ENCODE peak calls at places on chromosomes 3 and 15, in eight cellular contexts. G is hippocampal formation; X is substantia nigra; N is BJ; Z is HuH-7; U is suprapubic skin; Q is stimulated activated CD4-positive, alpha-beta T cell treated with anti-CD3 and anti-CD28 coated beads, Interleukin-12 subunit alpha, Interleukin-12 subunit beta, amount 100 ng/mL, for 4 hours; Y is GM13977. K is an unnamed sample.

GRCh38 chr3:64046527-64046926 is 23.2 kb upstream of the PSMD6 start:
- DNase-seq in G (no peak), X (no peak), N (no peak), Z (no peak), U (no peak), Q (no peak), Y (no peak), K (no peak)

GRCh38 chr15:99015677-99016568 is 8.3 kb upstream of the PGPEP1L start:
- DNase-seq in G (no peak), X (no peak), N (no peak), Z (peak), U (no peak), Q (no peak), Y (no peak), K (no peak)

GRCh38 chr15:30882861-30883433 is 20.8 kb upstream of the FAN1 start:
- DNase-seq in G (no peak), X (no peak), N (no peak), Z (no peak), U (no peak), Q (no peak), Y (no peak), K (no peak)

GRCh38 chr3:137121704-137122314 is 164.0 kb downstream of the IL20RB start:
- DNase-seq in G (peak), X (no peak), N (no peak), Z (peak), U (no peak), Q (peak), Y (peak), K (no peak)

GRCh38 chr3:108914774-108915641 is 38.7 kb downstream of the GUCA1C start:
- DNase-seq in G (peak), X (peak), N (no peak), Z (peak), U (no peak), Q (peak), Y (peak), K (peak)

GRCh38 chr3:128701342-128702212 is 24.4 kb upstream of the RAB7A start:
- DNase-seq in G (no peak), X (no peak), N (no peak), Z (no peak), U (no peak), Q (no peak), Y (no peak), K (no peak)

GRCh38 chr3:194103475-194103874 is 32.5 kb upstream of the HES1 start:
- DNase-seq in G (no peak), X (no peak), N (no peak), Z (no peak), U (no peak), Q (no peak), Y (peak), K (no peak)

GRCh38 chr3:63585927-63586326 is 66.5 kb upstream of the SNTN start:
- DNase-seq in G (peak), X (no peak), N (no peak), Z (no peak), U (no peak), Q (no peak), Y (no peak), K (no peak)

GRCh38 chr3:142999881-143000280 is 1.5 kb upstream of the U2SURP start:
- DNase-seq in G (no peak), X (no peak), N (no peak), Z (no peak), U (no peak), Q (no peak), Y (no peak), K (no peak)

GRCh38 chr3:76554717-76555116 is 485.2 kb upstream of the ROBO2 start:
- DNase-seq in G (no peak), X (no peak), N (no peak), Z (no peak), U (no peak), Q (no peak), Y (no peak), K (no peak)

GRCh38 chr3:65338571-65338970 is 650.8 kb upstream of the ADAMTS9 start:
- DNase-seq in G (no peak), X (no peak), N (no peak), Z (no peak), U (no peak), Q (no peak), Y (no peak), K (no peak)

GRCh38 chr3:197022405-197023231 is 7.0 kb downstream of the MELTF start:
- DNase-seq in G (no peak), X (no peak), N (no peak), Z (peak), U (peak), Q (no peak), Y (peak), K (no peak)

GRCh38 chr3:149663966-149664365 is 6.1 kb upstream of the WWTR1 start:
- DNase-seq in G (no peak), X (no peak), N (no peak), Z (no peak), U (no peak), Q (no peak), Y (no peak), K (no peak)

GRCh38 chr15:77870195-77871065 is 207.1 kb downstream of the TBC1D2B start:
- DNase-seq in G (peak), X (no peak), N (no peak), Z (peak), U (peak), Q (peak), Y (peak), K (peak)

GRCh38 chr15:27582741-27583400 is 516.2 kb downstream of the OCA2 start:
- DNase-seq in G (no peak), X (no peak), N (no peak), Z (no peak), U (no peak), Q (no peak), Y (no peak), K (no peak)

GRCh38 chr15:84142888-84143337 is 92.7 kb upstream of the GOLGA6L4 start:
- DNase-seq in G (peak), X (no peak), N (peak), Z (peak), U (no peak), Q (peak), Y (peak), K (peak)

GRCh38 chr3:47854267-47854666 is 51.3 kb downstream of the DHX30 start:
- DNase-seq in G (no peak), X (no peak), N (no peak), Z (no peak), U (no peak), Q (no peak), Y (no peak), K (no peak)

GRCh38 chr3:98954242-98954641 is 52.7 kb upstream of the DCBLD2 start:
- DNase-seq in G (no peak), X (no peak), N (peak), Z (no peak), U (no peak), Q (no peak), Y (no peak), K (no peak)

GRCh38 chr15:31364301-31365031 is 37.8 kb downstream of the KLF13 start:
- DNase-seq in G (no peak), X (no peak), N (no peak), Z (no peak), U (peak), Q (no peak), Y (no peak), K (no peak)

GRCh38 chr3:111895079-111895478 is 36.0 kb downstream of the PHLDB2 start:
- DNase-seq in G (peak), X (no peak), N (no peak), Z (no peak), U (no peak), Q (no peak), Y (peak), K (no peak)

GRCh38 chr3:156174229-156174847 is 54.0 kb downstream of the KCNAB1 start:
- DNase-seq in G (peak), X (no peak), N (no peak), Z (no peak), U (no peak), Q (no peak), Y (no peak), K (no peak)

GRCh38 chr3:127665586-127665985 is 7.2 kb upstream of the ABTB1 start:
- DNase-seq in G (no peak), X (no peak), N (no peak), Z (no peak), U (no peak), Q (no peak), Y (no peak), K (no peak)

GRCh38 chr3:16122155-16122554 is 52.3 kb upstream of the GALNT15 start:
- DNase-seq in G (peak), X (no peak), N (no peak), Z (no peak), U (no peak), Q (no peak), Y (no peak), K (no peak)

GRCh38 chr3:173275740-173276139 is 121.8 kb upstream of the NLGN1 start:
- DNase-seq in G (no peak), X (no peak), N (no peak), Z (peak), U (no peak), Q (no peak), Y (no peak), K (no peak)

GRCh38 chr3:12440927-12441326 is 43.4 kb upstream of the TSEN2 start:
- DNase-seq in G (no peak), X (no peak), N (no peak), Z (no peak), U (no peak), Q (no peak), Y (no peak), K (no peak)

GRCh38 chr3:12486916-12487315 is 2.6 kb downstream of the TSEN2 start:
- DNase-seq in G (no peak), X (no peak), N (no peak), Z (no peak), U (no peak), Q (no peak), Y (no peak), K (no peak)

GRCh38 chr3:197238842-197239241 is 59.6 kb downstream of the DLG1 start:
- DNase-seq in G (no peak), X (no peak), N (no peak), Z (no peak), U (no peak), Q (no peak), Y (no peak), K (no peak)

GRCh38 chr3:131806736-131807135 is 228.1 kb downstream of the CPNE4 start:
- DNase-seq in G (no peak), X (no peak), N (no peak), Z (no peak), U (no peak), Q (no peak), Y (no peak), K (no peak)

K was measured in occipital lobe.